ENCODE peak calls at places on chromosomes 1 and 21, in seven cellular contexts. One of them, this sample, is unnamed.
A peak's percentile ranks its signal among the peaks of the same experiment; 100 is the strongest.

GRCh38 chr1:157162345-157162744 is 24.1 kb upstream of the ETV3 start:
- DNase-seq in effector memory CD4-positive, alpha-beta T cell: no peak
- DNase-seq in neuronal stem cell: no peak
- DNase-seq in RWPE1: no peak
- DNase-seq in substantia nigra: no peak
- DNase-seq in IMR-90: no peak
- DNase-seq in esophagus muscularis mucosa: no peak
- DNase-seq in this sample: no peak

GRCh38 chr1:187763465-187763864 is 934.7 kb downstream of the PLA2G4A start:
- DNase-seq in effector memory CD4-positive, alpha-beta T cell: no peak
- DNase-seq in neuronal stem cell: no peak
- DNase-seq in RWPE1: no peak
- DNase-seq in substantia nigra: no peak
- DNase-seq in IMR-90: no peak
- DNase-seq in esophagus muscularis mucosa: no peak
- DNase-seq in this sample: no peak

GRCh38 chr1:31421404-31422040 is 8.5 kb downstream of the SERINC2 start:
- DNase-seq in effector memory CD4-positive, alpha-beta T cell: no peak
- DNase-seq in neuronal stem cell: peak; percentile 38
- DNase-seq in RWPE1: no peak
- DNase-seq in substantia nigra: no peak
- DNase-seq in IMR-90: peak; percentile 32
- DNase-seq in esophagus muscularis mucosa: no peak
- DNase-seq in this sample: no peak

GRCh38 chr1:101207891-101208290 is 28.9 kb upstream of the S1PR1 start:
- DNase-seq in effector memory CD4-positive, alpha-beta T cell: no peak
- DNase-seq in neuronal stem cell: no peak
- DNase-seq in RWPE1: no peak
- DNase-seq in substantia nigra: peak; percentile 8
- DNase-seq in IMR-90: peak; percentile 34
- DNase-seq in esophagus muscularis mucosa: no peak
- DNase-seq in this sample: no peak

GRCh38 chr1:220241072-220241663 is 31.1 kb downstream of the RAB3GAP2 start:
- DNase-seq in effector memory CD4-positive, alpha-beta T cell: no peak
- DNase-seq in neuronal stem cell: no peak
- DNase-seq in RWPE1: no peak
- DNase-seq in substantia nigra: no peak
- DNase-seq in IMR-90: no peak
- DNase-seq in esophagus muscularis mucosa: no peak
- DNase-seq in this sample: no peak

GRCh38 chr1:27563407-27564263 is 40.3 kb downstream of the AHDC1 start:
- DNase-seq in effector memory CD4-positive, alpha-beta T cell: no peak
- DNase-seq in neuronal stem cell: no peak
- DNase-seq in RWPE1: no peak
- DNase-seq in substantia nigra: no peak
- DNase-seq in IMR-90: peak; percentile 46
- DNase-seq in esophagus muscularis mucosa: no peak
- DNase-seq in this sample: no peak

GRCh38 chr1:19770436-19771190 is 29.1 kb downstream of the TMCO4 start:
- DNase-seq in effector memory CD4-positive, alpha-beta T cell: no peak
- DNase-seq in neuronal stem cell: no peak
- DNase-seq in RWPE1: no peak
- DNase-seq in substantia nigra: no peak
- DNase-seq in IMR-90: no peak
- DNase-seq in esophagus muscularis mucosa: no peak
- DNase-seq in this sample: no peak

GRCh38 chr1:168520052-168520751 is 23.6 kb downstream of the XCL2 start:
- DNase-seq in effector memory CD4-positive, alpha-beta T cell: no peak
- DNase-seq in neuronal stem cell: no peak
- DNase-seq in RWPE1: no peak
- DNase-seq in substantia nigra: no peak
- DNase-seq in IMR-90: no peak
- DNase-seq in esophagus muscularis mucosa: no peak
- DNase-seq in this sample: no peak

GRCh38 chr1:18716112-18716784 is 85.6 kb downstream of the PAX7 start:
- DNase-seq in effector memory CD4-positive, alpha-beta T cell: no peak
- DNase-seq in neuronal stem cell: no peak
- DNase-seq in RWPE1: no peak
- DNase-seq in substantia nigra: no peak
- DNase-seq in IMR-90: no peak
- DNase-seq in esophagus muscularis mucosa: no peak
- DNase-seq in this sample: no peak

GRCh38 chr1:183891158-183891557 is 86.2 kb downstream of the RGL1 start:
- DNase-seq in effector memory CD4-positive, alpha-beta T cell: no peak
- DNase-seq in neuronal stem cell: no peak
- DNase-seq in RWPE1: no peak
- DNase-seq in substantia nigra: no peak
- DNase-seq in IMR-90: no peak
- DNase-seq in esophagus muscularis mucosa: no peak
- DNase-seq in this sample: no peak

DNA sequence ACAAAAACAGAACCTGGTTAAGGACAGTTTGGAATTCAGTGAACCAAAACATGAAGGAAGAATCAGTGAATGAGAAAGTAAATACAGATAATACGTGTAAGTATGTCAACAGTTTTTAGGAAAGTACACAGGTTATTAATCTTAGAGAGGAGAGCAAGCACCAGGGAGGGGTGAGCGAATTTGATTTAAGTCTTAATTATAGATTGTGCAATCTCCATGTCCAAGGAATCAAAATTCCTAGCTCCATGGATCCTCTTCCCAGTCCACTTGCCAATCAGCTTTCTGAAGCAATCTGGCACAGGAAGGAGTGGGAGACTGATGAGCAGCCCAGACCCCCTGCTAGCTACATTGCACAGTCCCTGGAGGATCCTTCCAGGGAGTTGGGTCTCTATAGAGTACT is 346.4 kb downstream of the SETD4 start:
- DNase-seq in effector memory CD4-positive, alpha-beta T cell: no peak
- DNase-seq in neuronal stem cell: no peak
- DNase-seq in RWPE1: no peak
- DNase-seq in substantia nigra: no peak
- DNase-seq in IMR-90: no peak
- DNase-seq in esophagus muscularis mucosa: no peak
- DNase-seq in this sample: no peak
- H3K27ac ChIP-seq in effector memory CD4-positive, alpha-beta T cell: no peak overlapping the region
- H3K27ac ChIP-seq in neuronal stem cell: no peak overlapping the region
- H3K27ac ChIP-seq in RWPE1: no peak overlapping the region
- H3K27ac ChIP-seq in substantia nigra: no peak overlapping the region
- H3K27ac ChIP-seq in IMR-90: no peak overlapping the region
- H3K27ac ChIP-seq in esophagus muscularis mucosa: no peak overlapping the region
- H3K27ac ChIP-seq in this sample: no peak overlapping the region

GRCh38 chr1:197773856-197774255 is 1.4 kb downstream of the DENND1B start:
- DNase-seq in effector memory CD4-positive, alpha-beta T cell: no peak
- DNase-seq in neuronal stem cell: no peak
- DNase-seq in RWPE1: no peak
- DNase-seq in substantia nigra: no peak
- DNase-seq in IMR-90: no peak
- DNase-seq in esophagus muscularis mucosa: no peak
- DNase-seq in this sample: no peak
- H3K27ac ChIP-seq in effector memory CD4-positive, alpha-beta T cell: peak overlapping the region; percentile 85
- H3K27ac ChIP-seq in neuronal stem cell: no peak overlapping the region
- H3K27ac ChIP-seq in RWPE1: no peak overlapping the region
- H3K27ac ChIP-seq in substantia nigra: no peak overlapping the region
- H3K27ac ChIP-seq in IMR-90: no peak overlapping the region
- H3K27ac ChIP-seq in esophagus muscularis mucosa: no peak overlapping the region
- H3K27ac ChIP-seq in this sample: peak overlapping the region; percentile 98

GRCh38 chr1:21326861-21327344 is 36.6 kb upstream of the ECE1 start:
- DNase-seq in effector memory CD4-positive, alpha-beta T cell: no peak
- DNase-seq in neuronal stem cell: no peak
- DNase-seq in RWPE1: no peak
- DNase-seq in substantia nigra: no peak
- DNase-seq in IMR-90: no peak
- DNase-seq in esophagus muscularis mucosa: no peak
- DNase-seq in this sample: no peak
- H3K27ac ChIP-seq in effector memory CD4-positive, alpha-beta T cell: peak overlapping the region; percentile 20
- H3K27ac ChIP-seq in neuronal stem cell: peak overlapping the region; percentile 39
- H3K27ac ChIP-seq in RWPE1: peak overlapping the region; percentile 98
- H3K27ac ChIP-seq in substantia nigra: no peak overlapping the region
- H3K27ac ChIP-seq in IMR-90: peak overlapping the region; percentile 3
- H3K27ac ChIP-seq in esophagus muscularis mucosa: peak overlapping the region; percentile 88
- H3K27ac ChIP-seq in this sample: no peak overlapping the region

GRCh38 chr1:83882906-83883305 is 116.0 kb downstream of the TTLL7 start:
- DNase-seq in effector memory CD4-positive, alpha-beta T cell: no peak
- DNase-seq in neuronal stem cell: no peak
- DNase-seq in RWPE1: peak; percentile 20
- DNase-seq in substantia nigra: no peak
- DNase-seq in IMR-90: peak; percentile 58
- DNase-seq in esophagus muscularis mucosa: no peak
- DNase-seq in this sample: peak; percentile 64
- H3K27ac ChIP-seq in effector memory CD4-positive, alpha-beta T cell: no peak overlapping the region
- H3K27ac ChIP-seq in neuronal stem cell: no peak overlapping the region
- H3K27ac ChIP-seq in RWPE1: no peak overlapping the region
- H3K27ac ChIP-seq in substantia nigra: no peak overlapping the region
- H3K27ac ChIP-seq in IMR-90: no peak overlapping the region
- H3K27ac ChIP-seq in esophagus muscularis mucosa: no peak overlapping the region
- H3K27ac ChIP-seq in this sample: no peak overlapping the region

DNA sequence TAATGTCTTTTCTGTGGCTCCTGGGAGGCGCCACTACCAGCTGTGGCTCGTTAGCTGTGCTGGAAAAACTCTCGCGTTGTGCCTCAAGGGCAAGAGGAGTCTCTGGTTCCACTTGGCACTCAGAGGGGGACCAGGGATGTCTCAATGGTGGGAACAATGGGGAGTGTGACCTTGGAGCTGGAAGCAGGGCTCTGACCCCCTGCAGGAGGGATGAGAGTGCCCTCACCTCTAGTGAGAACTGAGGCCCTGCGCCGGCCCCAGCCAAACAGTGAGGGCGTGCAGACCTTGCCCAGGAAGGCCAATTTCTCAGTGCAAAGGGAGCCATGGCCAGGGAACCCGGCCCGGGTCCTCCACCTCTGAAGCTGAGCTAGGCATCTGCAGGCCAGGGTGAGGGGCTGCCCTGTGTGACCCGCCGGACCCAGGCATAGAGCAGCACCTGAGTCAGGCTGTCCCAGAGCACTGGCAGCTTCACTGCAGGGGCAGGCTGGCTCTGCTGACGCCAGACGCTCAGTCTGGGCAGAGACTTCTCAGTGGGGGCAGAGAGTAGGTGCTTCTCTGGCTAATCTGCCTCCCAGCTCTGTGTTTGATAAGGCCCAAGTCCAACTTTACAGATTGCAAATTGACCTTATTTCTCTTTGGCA is 1.8 kb downstream of the RD3 start:
- DNase-seq in effector memory CD4-positive, alpha-beta T cell: no peak
- DNase-seq in neuronal stem cell: no peak
- DNase-seq in RWPE1: no peak
- DNase-seq in substantia nigra: no peak
- DNase-seq in IMR-90: no peak
- DNase-seq in esophagus muscularis mucosa: no peak
- DNase-seq in this sample: no peak
- H3K27ac ChIP-seq in effector memory CD4-positive, alpha-beta T cell: no peak overlapping the region
- H3K27ac ChIP-seq in neuronal stem cell: no peak overlapping the region
- H3K27ac ChIP-seq in RWPE1: no peak overlapping the region
- H3K27ac ChIP-seq in substantia nigra: no peak overlapping the region
- H3K27ac ChIP-seq in IMR-90: no peak overlapping the region
- H3K27ac ChIP-seq in esophagus muscularis mucosa: no peak overlapping the region
- H3K27ac ChIP-seq in this sample: no peak overlapping the region

This sample was measured in epithelial cell of prostate.